ENCODE peak calls at places on chromosomes 16 and 17, in six cellular contexts. B is neural progenitor cell, Z is testis, J is esophagus squamous epithelium, F is tibial artery, D is SK-N-SH. N is an unnamed sample. For H3K4me1, the result is how much of the 10 kb centered on the place peaks cover.

GRCh38 chr17:80800775-80801391 is 190.8 kb upstream of the CHMP6 start:
- DNase-seq in J (no peak), D (no peak), B (no peak), Z (no peak), F (no peak), N (no peak)

GRCh38 chr17:31308372-31308905 is 5.4 kb downstream of the EVI2B start:
- DNase-seq in J (no peak), D (no peak), Z (no peak), F (no peak), B (no peak), N (no peak)

GRCh38 chr17:10798332-10798749 is 5.6 kb downstream of the TMEM238L start:
- DNase-seq in D (no peak), J (no peak), Z (no peak), F (no peak), B (no peak), N (no peak)

GRCh38 chr17:77842148-77842905 is 116.2 kb upstream of the TNRC6C start:
- DNase-seq in B (no peak), J (no peak), Z (no peak), D (no peak), F (no peak), N (peak)

GRCh38 chr16:73173396-73173795 is 125.5 kb upstream of the ZFHX3 start:
- DNase-seq in Z (no peak), D (no peak), J (no peak), B (no peak), F (peak), N (no peak)

GRCh38 chr16:8645831-8646230 is 24.3 kb downstream of the METTL22 start:
- DNase-seq in B (no peak), D (no peak), F (no peak), J (no peak), Z (no peak), N (no peak)

GRCh38 chr16:21684199-21684598 is 20.4 kb downstream of the OTOA start:
- DNase-seq in D (peak), B (peak), Z (peak), J (no peak), F (no peak), N (no peak)

GRCh38 chr17:42653179-42654124 is 5.6 kb upstream of the TUBG2 start:
- DNase-seq in J (no peak), B (peak), F (peak), D (peak), Z (peak), N (peak)

GRCh38 chr17:45061606-45062205 is 589 bp downstream of the NMT1 start:
- DNase-seq in D (peak), J (no peak), B (no peak), F (no peak), Z (no peak), N (no peak)

GRCh38 chr16:53090591-53091507 is 36.1 kb downstream of the CHD9 start:
- DNase-seq in F (peak), B (peak), D (peak), J (peak), Z (peak), N (peak)

GRCh38 chr17:50699410-50699809 is 8.3 kb downstream of the ANKRD40 start:
- DNase-seq in J (no peak), Z (no peak), D (no peak), B (no peak), F (no peak), N (no peak)
- H3K4me1 ChIP-seq in J (under half), Z (under half), D (under half), B (under half), F (under half), N (under half)

DNA sequence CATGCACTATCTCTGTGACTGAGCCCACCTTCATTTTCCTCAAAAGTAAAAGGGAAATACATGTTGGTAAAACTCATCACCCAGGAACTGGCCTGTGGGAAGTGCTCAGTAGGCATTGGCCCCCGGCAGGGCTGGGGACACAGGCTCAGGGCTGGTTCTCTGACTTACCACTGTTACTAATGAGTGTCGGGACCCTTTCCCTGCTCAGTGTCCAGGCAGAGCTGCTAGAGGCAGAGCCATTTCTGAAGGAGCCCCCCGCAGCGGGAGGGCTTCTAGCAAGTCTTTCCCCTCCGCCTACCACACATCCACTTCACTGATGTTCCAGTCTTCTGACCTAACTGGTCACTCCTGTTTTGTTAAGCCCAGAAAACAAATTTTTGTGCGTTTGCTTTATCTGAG is 1.7 kb upstream of the PEMT start:
- DNase-seq in J (no peak), B (no peak), F (no peak), D (no peak), Z (no peak), N (no peak)
- H3K4me3 ChIP-seq in J (no peak), B (no peak), F (no peak), D (no peak), Z (no peak), N (no peak)

DNA sequence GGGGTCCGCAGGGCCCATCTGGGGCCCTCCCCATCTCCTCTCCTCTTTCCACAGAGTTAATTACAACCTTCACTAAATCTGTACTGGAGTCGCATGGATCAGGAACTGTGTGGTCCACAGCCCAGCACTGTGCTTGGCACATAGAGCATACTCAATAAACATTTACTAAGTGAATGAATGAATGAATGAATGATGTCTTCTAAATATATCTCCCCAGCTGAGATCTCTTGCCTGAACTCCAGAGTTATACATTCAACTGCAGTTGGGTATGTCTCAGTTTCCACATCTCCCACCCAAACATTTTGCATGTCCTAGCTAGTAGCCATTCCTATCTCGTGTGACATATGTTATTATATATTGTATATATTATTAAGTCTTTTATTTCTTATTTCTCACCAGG is 28.7 kb upstream of the IL21R start:
- DNase-seq in D (no peak), F (no peak), Z (no peak), J (no peak), B (no peak), N (no peak)
- H3K4me1 ChIP-seq in D (under half), F (under half), Z (under half), J (under half), B (under half), N (under half)

GRCh38 chr17:75889454-75889853 is 7.3 kb downstream of the TRIM65 start:
- DNase-seq in Z (no peak), F (no peak), D (no peak), B (no peak), J (no peak), N (no peak)
- H3K4me3 ChIP-seq in Z (no peak), F (no peak), D (no peak), B (no peak), J (no peak), N (no peak)